ENCODE peak calls at places on chromosomes 3 and 15, in five cellular contexts. R, F, X, M and L are unnamed samples.

GRCh38 chr3:195154793-195155535 is 116.0 kb downstream of the XXYLT1 start:
- DNase-seq in F (peak; percentile 63), R (no peak), X (peak; percentile 69), M (peak; percentile 85), L (peak; percentile 94)

GRCh38 chr3:180252683-180253082 is 215.9 kb upstream of the PEX5L start:
- DNase-seq in F (no peak), M (no peak), R (no peak), X (no peak), L (no peak)

GRCh38 chr3:119944091-119944490 is 150.2 kb downstream of the GSK3B start:
- DNase-seq in R (no peak), M (no peak), X (no peak), F (no peak), L (no peak)

GRCh38 chr3:3927198-3927597 is 128.0 kb downstream of the LRRN1 start:
- DNase-seq in M (no peak), X (no peak), F (no peak), R (no peak), L (no peak)

GRCh38 chr3:34782876-34783275 is 856.4 kb upstream of the ARPP21 start:
- DNase-seq in R (no peak), M (no peak), X (no peak), F (no peak), L (no peak)

GRCh38 chr3:14329116-14329830 is 73.1 kb upstream of the SLC6A6 start:
- DNase-seq in X (peak; percentile 83), R (no peak), F (no peak), M (peak; percentile 18), L (peak; percentile 38)

GRCh38 chr15:90160781-90161727 is 40.1 kb upstream of the SEMA4B start:
- DNase-seq in M (no peak), R (no peak), F (no peak), X (peak; percentile 58), L (no peak)

GRCh38 chr3:116140100-116140689 is 305.1 kb downstream of the LSAMP start:
- DNase-seq in X (no peak), R (no peak), F (no peak), M (no peak), L (peak; percentile 6)

GRCh38 chr3:134576426-134576825 is 74.4 kb downstream of the KY start:
- DNase-seq in R (no peak), M (no peak), F (no peak), X (no peak), L (no peak)

GRCh38 chr3:25589783-25590258 is 74.9 kb downstream of the TOP2B start:
- DNase-seq in R (no peak), M (no peak), F (no peak), X (no peak), L (no peak)

GRCh38 chr15:45268135-45268534 is 16.1 kb downstream of the SLC28A2 start:
- DNase-seq in M (no peak), F (no peak), X (peak; percentile 40), R (no peak), L (no peak)

GRCh38 chr3:186536883-186537553 is 7.2 kb downstream of the CRYGS start:
- DNase-seq in F (no peak), M (no peak), X (no peak), R (no peak), L (peak; percentile 35)

GRCh38 chr3:126304704-126305103 is 52.5 kb downstream of the KLF15 start:
- DNase-seq in R (no peak), M (no peak), F (no peak), X (no peak), L (peak; percentile 58)

GRCh38 chr15:85587707-85588441 is 206.9 kb downstream of the KLHL25 start:
- DNase-seq in M (no peak), X (no peak), F (no peak), R (no peak), L (peak; percentile 70)

GRCh38 chr3:37125702-37126101 is 48.7 kb downstream of the LRRFIP2 start:
- DNase-seq in R (no peak), M (no peak), F (no peak), X (no peak), L (no peak)

GRCh38 chr3:7307410-7307809 is 446.5 kb downstream of the GRM7 start:
- DNase-seq in F (no peak), X (no peak), M (no peak), R (no peak), L (no peak)

GRCh38 chr15:33292718-33293307 is 18.0 kb upstream of the RYR3 start:
- DNase-seq in F (peak; percentile 61), R (no peak), M (no peak), X (peak; percentile 74), L (peak; percentile 46)

GRCh38 chr3:68271145-68271544 is 616.7 kb upstream of the SUCLG2 start:
- DNase-seq in X (no peak), F (no peak), M (no peak), R (no peak), L (no peak)

GRCh38 chr15:37104413-37105392 is 4.4 kb upstream of the MEIS2 start:
- DNase-seq in F (no peak), X (peak; percentile 45), R (no peak), M (no peak), L (no peak)

GRCh38 chr3:69786854-69787253 is 47.6 kb downstream of the MITF start:
- DNase-seq in M (no peak), X (no peak), F (no peak), R (no peak), L (no peak)

GRCh38 chr3:36992806-36993325 is at the start of gene EPM2AIP1:
- DNase-seq in R (peak; percentile 92), X (peak; percentile 94), F (no peak), M (no peak), L (no peak)

GRCh38 chr15:78457101-78457500 is 19.1 kb downstream of the IREB2 start:
- DNase-seq in X (no peak), R (no peak), M (peak; percentile 17), F (no peak), L (peak; percentile 75)

GRCh38 chr3:107432013-107432515 is 54.8 kb downstream of the CCDC54 start:
- DNase-seq in F (peak; percentile 7), X (peak; percentile 28), M (no peak), R (no peak), L (no peak)